ENCODE peak calls at places on chromosomes 7 and 10, in four cellular contexts. B is SJSA1, Z is COR-L47, U is activated T-cell treated with anti-CD3 and anti-CD28 coated beads for 1 hour. A is an unnamed sample.

GRCh38 chr7:25781704-25782103 is 370.3 kb upstream of the NFE2L3 start:
- DNase-seq in U (no peak), Z (no peak), B (no peak), A (no peak)

GRCh38 chr10:99872367-99873162 is 90.1 kb downstream of the ABCC2 start:
- DNase-seq in Z (no peak), U (no peak), B (no peak), A (peak)

GRCh38 chr7:92226981-92227380 is 18.7 kb downstream of the KRIT1 start:
- DNase-seq in B (no peak), U (no peak), Z (no peak), A (no peak)

GRCh38 chr7:142012825-142013506 is 17.3 kb downstream of the MGAM start:
- DNase-seq in U (no peak), Z (no peak), B (no peak), A (no peak)

GRCh38 chr7:41385996-41386395 is 316.9 kb downstream of the INHBA start:
- DNase-seq in Z (no peak), U (no peak), B (no peak), A (no peak)

GRCh38 chr7:30923009-30923773 is 11.5 kb downstream of the AQP1 start:
- DNase-seq in U (no peak), B (peak), Z (no peak), A (no peak)

GRCh38 chr10:66591865-66592264 is 334.0 kb upstream of the LRRTM3 start:
- DNase-seq in Z (no peak), B (no peak), U (no peak), A (peak)

GRCh38 chr7:80385512-80385911 is 126.4 kb downstream of the GNAT3 start:
- DNase-seq in U (no peak), Z (no peak), B (no peak), A (peak)

GRCh38 chr7:2099036-2099957 is 133.4 kb downstream of the MAD1L1 start:
- DNase-seq in Z (no peak), U (peak), B (no peak), A (peak)

GRCh38 chr7:123355576-123356195 is 155.9 kb upstream of the SLC13A1 start:
- DNase-seq in Z (no peak), B (peak), U (no peak), A (peak)

GRCh38 chr7:42262907-42263466 is 26.0 kb upstream of the GLI3 start:
- DNase-seq in B (no peak), U (no peak), Z (no peak), A (peak)

GRCh38 chr10:29443745-29444523 is 155.1 kb downstream of the LYZL1 start:
- DNase-seq in Z (no peak), B (no peak), U (no peak), A (no peak)

GRCh38 chr7:85322252-85322651 is 135.4 kb upstream of the SEMA3D start:
- DNase-seq in U (no peak), Z (no peak), B (no peak), A (no peak)

GRCh38 chr10:26642896-26643653 is 54.4 kb upstream of the PDSS1 start:
- DNase-seq in B (no peak), Z (no peak), U (no peak), A (no peak)

GRCh38 chr7:101740981-101741725 is 76.3 kb upstream of the CUX1 start:
- DNase-seq in U (no peak), Z (no peak), B (no peak), A (no peak)

GRCh38 chr10:13414855-13415254 is 66.8 kb upstream of the SEPHS1 start:
- DNase-seq in B (no peak), Z (no peak), U (no peak), A (peak)

GRCh38 chr7:155962191-155962967 is 150.1 kb upstream of the SHH start:
- DNase-seq in U (no peak), Z (no peak), B (peak), A (peak)

GRCh38 chr10:49791100-49791499 is 29.0 kb upstream of the OGDHL start:
- DNase-seq in Z (no peak), B (no peak), U (no peak), A (no peak)

A was measured in astrocyte of the spinal cord.